ENCODE peak calls at places on chromosomes 3 and 15, in nine cellular contexts. C is aorta; Y is astrocyte of the spinal cord; S is ecto neural progenitor cell; E is activated gamma-delta T cell treated with Interleukin-2 at 50 U/mL for 16 hours; T is kidney epithelial cell; X is Daoy; I is GM04504; O is activated CD4-positive, alpha-beta T cell treated with anti-CD3 and anti-CD28 coated beads for 24 hours. R is an unnamed sample.

GRCh38 chr3:43707266-43707665 is 16.5 kb downstream of the ABHD5 start:
- DNase-seq in C (no peak), Y (peak; percentile 23), S (no peak), E (no peak), T (no peak), X (peak; percentile 18), I (no peak), O (no peak), R (no peak)

GRCh38 chr15:33021806-33022389 is 172.6 kb downstream of the FMN1 start:
- DNase-seq in C (no peak), Y (peak; percentile 74), S (no peak), E (no peak), T (no peak), X (peak; percentile 59), I (no peak), O (no peak), R (peak; percentile 31)

GRCh38 chr3:94176886-94177285 is 114.0 kb downstream of the NSUN3 start:
- DNase-seq in C (no peak), Y (no peak), S (no peak), E (no peak), T (no peak), X (no peak), I (no peak), O (no peak), R (no peak)

GRCh38 chr3:54374214-54374855 is 252.0 kb downstream of the CACNA2D3 start:
- DNase-seq in C (no peak), Y (no peak), S (no peak), E (no peak), T (no peak), X (peak; percentile 15), I (no peak), O (no peak), R (no peak)

GRCh38 chr3:172560026-172560425 is 36.8 kb upstream of the TNFSF10 start:
- DNase-seq in C (no peak), Y (no peak), S (no peak), E (no peak), T (no peak), X (no peak), I (no peak), O (no peak), R (no peak)

GRCh38 chr3:64355473-64355872 is 130.2 kb upstream of the PRICKLE2 start:
- DNase-seq in C (no peak), Y (peak; percentile 53), S (no peak), E (no peak), T (no peak), X (peak; percentile 38), I (no peak), O (no peak), R (peak; percentile 41)

GRCh38 chr15:101489236-101489632 is 273 bp downstream of the PCSK6 start:
- DNase-seq in C (no peak), Y (no peak), S (peak; percentile 60), E (no peak), T (no peak), X (peak; percentile 77), I (no peak), O (no peak), R (no peak)

GRCh38 chr3:178741020-178741419 is 204.8 kb downstream of the KCNMB2 start:
- DNase-seq in C (no peak), Y (no peak), S (no peak), E (no peak), T (no peak), X (no peak), I (no peak), O (no peak), R (no peak)

GRCh38 chr3:115194461-115194860 is 47.4 kb upstream of the ZBTB20 start:
- DNase-seq in C (no peak), Y (peak; percentile 51), S (no peak), E (no peak), T (no peak), X (no peak), I (no peak), O (no peak), R (no peak)

GRCh38 chr3:194323785-194324735 is 27.1 kb downstream of the CPN2 start:
- DNase-seq in C (no peak), Y (peak; percentile 35), S (no peak), E (peak; percentile 32), T (no peak), X (peak; percentile 40), I (no peak), O (no peak), R (peak; percentile 81)

GRCh38 chr3:78221796-78222195 is 1181.9 kb downstream of the ROBO2 start:
- DNase-seq in C (no peak), Y (no peak), S (no peak), E (no peak), T (no peak), X (no peak), I (no peak), O (no peak), R (no peak)

GRCh38 chr3:124486324-124486723 is 243.9 kb upstream of the UMPS start:
- DNase-seq in C (no peak), Y (no peak), S (no peak), E (no peak), T (no peak), X (no peak), I (no peak), O (no peak), R (no peak)

GRCh38 chr3:46293991-46294833 is 52.0 kb downstream of the CCR3 start:
- DNase-seq in C (no peak), Y (no peak), S (no peak), E (no peak), T (no peak), X (no peak), I (no peak), O (peak; percentile 66), R (no peak)

GRCh38 chr3:50777680-50778079 is 103.0 kb downstream of the DOCK3 start:
- DNase-seq in C (no peak), Y (no peak), S (no peak), E (no peak), T (no peak), X (no peak), I (no peak), O (no peak), R (no peak)

GRCh38 chr15:62506217-62506805 is 341.2 kb upstream of the C2CD4B start:
- DNase-seq in C (no peak), Y (peak; percentile 37), S (no peak), E (no peak), T (no peak), X (peak; percentile 23), I (peak; percentile 43), O (no peak), R (no peak)

GRCh38 chr15:90106522-90107117 is 4.4 kb upstream of the IDH2 start:
- DNase-seq in C (peak; percentile 77), Y (peak; percentile 42), S (no peak), E (no peak), T (no peak), X (peak; percentile 72), I (no peak), O (no peak), R (peak; percentile 48)

GRCh38 chr3:112341386-112341785 is 8.4 kb downstream of the CD200 start:
- DNase-seq in C (no peak), Y (no peak), S (no peak), E (no peak), T (no peak), X (no peak), I (no peak), O (no peak), R (no peak)

GRCh38 chr3:16378920-16379319 is 113.9 kb downstream of the OXNAD1 start:
- DNase-seq in C (no peak), Y (peak; percentile 50), S (no peak), E (no peak), T (no peak), X (peak; percentile 42), I (no peak), O (no peak), R (peak; percentile 48)

GRCh38 chr3:172061724-172062184 is 22.4 kb downstream of the FNDC3B start:
- DNase-seq in C (no peak), Y (peak; percentile 56), S (no peak), E (no peak), T (no peak), X (no peak), I (peak; percentile 14), O (no peak), R (peak; percentile 32)

GRCh38 chr3:14266361-14266760 is 87.7 kb downstream of the LSM3 start:
- DNase-seq in C (peak; percentile 77), Y (peak; percentile 13), S (no peak), E (no peak), T (no peak), X (peak; percentile 67), I (peak; percentile 73), O (no peak), R (no peak)